ENCODE peak calls at places on chromosome 19, in nine cellular contexts. H is CD8-positive, alpha-beta T cell; X is fibroblast of mammary gland; G is upper lobe of right lung; Q is heart left ventricle; W is psoas muscle; K is thoracic aorta; I is dorsolateral prefrontal cortex; Z is cardiac muscle cell. Y is an unnamed sample.
A peak's percentile ranks its signal among the peaks of the same experiment; 100 is the strongest.

GRCh38 chr19:51158474-51159129 is 16.5 kb downstream of the SIGLEC7 start:
- DNase-seq in W (peak; percentile 41), G (no peak), Z (peak; percentile 47), K (no peak), X (peak; percentile 40), I (no peak), Q (peak; percentile 49), H (peak; percentile 88), Y (no peak)

GRCh38 chr19:14107581-14108461 is 9.7 kb downstream of the PRKACA start:
- DNase-seq in G (no peak), W (peak; percentile 68), H (no peak), Z (peak; percentile 44), Q (peak; percentile 79), K (no peak), I (no peak), X (peak; percentile 70), Y (peak; percentile 51)

GRCh38 chr19:50909240-50910070 is 1.7 kb downstream of the KLK4 start:
- DNase-seq in K (no peak), I (no peak), G (no peak), X (peak; percentile 44), H (no peak), W (peak; percentile 19), Z (peak; percentile 50), Q (no peak), Y (no peak)

GRCh38 chr19:35896643-35897040 is 3.7 kb downstream of the NFKBID start:
- DNase-seq in K (no peak), G (no peak), W (no peak), Q (no peak), I (no peak), Z (no peak), H (no peak), X (no peak), Y (no peak)

GRCh38 chr19:46489445-46490272 is 6.0 kb downstream of the PNMA8B start:
- DNase-seq in I (peak; percentile 63), Z (peak; percentile 81), X (peak; percentile 69), W (peak; percentile 65), H (no peak), Q (peak; percentile 57), G (peak; percentile 80), K (peak; percentile 57), Y (peak; percentile 51)

GRCh38 chr19:28940751-28941500 is 272.0 kb downstream of the UQCRFS1 start:
- DNase-seq in X (peak; percentile 89), Q (no peak), W (no peak), H (no peak), K (no peak), G (no peak), I (peak; percentile 10), Z (peak; percentile 80), Y (peak; percentile 2)

GRCh38 chr19:54470991-54471782 is 1.9 kb downstream of the CDC42EP5 start:
- DNase-seq in Z (no peak), G (no peak), Q (peak; percentile 57), W (peak; percentile 24), H (no peak), K (no peak), X (no peak), I (peak; percentile 46), Y (no peak)

GRCh38 chr19:7257148-7258041 is 36.8 kb downstream of the INSR start:
- DNase-seq in G (peak; percentile 66), I (no peak), H (no peak), W (no peak), K (peak; percentile 4), Q (no peak), X (peak; percentile 73), Z (peak; percentile 72), Y (no peak)

GRCh38 chr19:340620-341385 is 3.8 kb downstream of the MIER2 start:
- DNase-seq in X (no peak), Z (no peak), G (no peak), W (no peak), H (no peak), K (no peak), I (no peak), Q (no peak), Y (no peak)

GRCh38 chr19:54191671-54192453 is 754 bp downstream of the TSEN34 start:
- DNase-seq in I (no peak), H (no peak), X (no peak), K (no peak), Q (no peak), G (no peak), W (peak; percentile 18), Z (no peak), Y (peak; percentile 52)

GRCh38 chr19:10565028-10565566 is 713 bp downstream of the KRI1 start:
- DNase-seq in W (peak; percentile 52), X (peak; percentile 40), I (no peak), G (peak; percentile 76), Z (peak; percentile 49), H (peak; percentile 68), K (no peak), Q (peak; percentile 45), Y (peak; percentile 32)

GRCh38 chr19:51680474-51680873 is 12.7 kb upstream of the SPACA6 start:
- DNase-seq in K (no peak), Z (no peak), X (no peak), W (no peak), H (no peak), I (no peak), Q (no peak), G (no peak), Y (no peak)

GRCh38 chr19:4042064-4042730 is 24.5 kb downstream of the ZBTB7A start:
- DNase-seq in K (no peak), I (no peak), Z (no peak), Q (no peak), W (no peak), X (no peak), G (no peak), H (no peak), Y (no peak)

GRCh38 chr19:51327066-51327985 is 14.6 kb downstream of the VSIG10L start:
- DNase-seq in G (peak; percentile 75), W (peak; percentile 48), Q (peak; percentile 42), Z (peak; percentile 74), K (no peak), I (no peak), X (peak; percentile 51), H (peak; percentile 54), Y (no peak)

GRCh38 chr19:1221141-1221903 is 15.7 kb downstream of the STK11 start:
- DNase-seq in W (peak; percentile 81), I (peak; percentile 67), H (no peak), Z (peak; percentile 67), G (no peak), X (peak; percentile 65), Q (peak; percentile 75), K (no peak), Y (peak; percentile 50)

GRCh38 chr19:2636897-2637683 is 65.4 kb downstream of the GNG7 start:
- DNase-seq in X (peak; percentile 40), Q (peak; percentile 62), I (peak; percentile 65), H (peak; percentile 84), K (no peak), G (peak; percentile 89), W (peak; percentile 67), Z (peak; percentile 65), Y (peak; percentile 42)

GRCh38 chr19:10390652-10391286 is 10.4 kb upstream of the TYK2 start:
- DNase-seq in X (peak; percentile 80), H (peak; percentile 80), G (peak; percentile 77), I (peak; percentile 56), W (peak; percentile 57), K (no peak), Z (peak; percentile 81), Q (peak; percentile 70), Y (peak; percentile 62)

GRCh38 chr19:49241769-49242168 is 83.2 kb downstream of the SLC6A16 start:
- DNase-seq in G (no peak), H (no peak), K (no peak), Z (no peak), I (no peak), W (no peak), Q (no peak), X (no peak), Y (no peak)

GRCh38 chr19:21680679-21681078 is 86.7 kb downstream of the ZNF100 start:
- DNase-seq in Z (no peak), X (no peak), G (no peak), I (no peak), W (no peak), K (no peak), Q (no peak), H (no peak), Y (no peak)

GRCh38 chr19:8459095-8459494 is 14.3 kb downstream of the HNRNPM start:
- DNase-seq in Q (no peak), X (no peak), I (no peak), H (no peak), K (no peak), G (no peak), W (no peak), Z (no peak), Y (no peak)

GRCh38 chr19:29614046-29614445 is 8.0 kb downstream of the POP4 start:
- DNase-seq in I (no peak), W (no peak), Z (no peak), Q (no peak), X (no peak), K (no peak), H (no peak), G (no peak), Y (no peak)

GRCh38 chr19:47357788-47358680 is 8.9 kb downstream of the DHX34 start:
- DNase-seq in W (no peak), G (no peak), X (peak; percentile 14), Q (no peak), H (no peak), K (no peak), Z (no peak), I (no peak), Y (no peak)

GRCh38 chr19:6229951-6230712 is 49.6 kb downstream of the MLLT1 start:
- DNase-seq in Z (no peak), H (no peak), Q (no peak), X (no peak), I (no peak), G (peak; percentile 63), W (no peak), K (no peak), Y (no peak)
- TF ChIP-seq CTCF in Z (no peak), H (no peak), Q (no peak), X (no peak), I (no peak), G (no peak), W (no peak), K (no peak), Y (no peak)

DNA sequence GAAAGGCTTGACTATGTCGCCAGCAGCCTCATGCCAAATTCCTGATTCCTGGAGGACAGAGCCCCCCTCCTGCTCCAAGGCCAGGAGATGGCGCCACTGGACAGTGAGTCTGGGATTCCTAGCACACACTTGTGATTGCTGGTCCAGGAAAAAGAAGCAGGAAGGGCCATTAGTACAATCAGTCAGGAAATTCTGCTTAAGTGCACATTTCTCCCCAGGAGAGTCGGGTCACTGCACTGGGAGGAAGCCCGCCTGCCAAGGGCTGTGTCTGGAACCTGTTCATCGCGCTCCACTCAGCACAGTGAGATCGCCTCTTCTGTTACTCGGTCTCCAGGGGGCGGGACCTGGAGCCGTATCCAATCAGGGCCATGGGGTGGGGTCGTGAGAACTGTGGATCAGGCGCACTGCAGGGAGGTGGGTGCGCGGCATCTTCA is 65.1 kb downstream of the ZNF823 start:
- DNase-seq in I (peak; percentile 52), G (peak; percentile 87), X (peak; percentile 71), Q (peak; percentile 73), K (no peak), Z (peak; percentile 83), W (peak; percentile 73), H (no peak), Y (peak; percentile 56)
- H3K4me3 ChIP-seq in I (peak overlapping the region; percentile 50), G (peak overlapping the region; percentile 45), X (peak overlapping the region; percentile 51), Q (peak overlapping the region; percentile 31), K (peak overlapping the region; percentile 70), Z (peak overlapping the region; percentile 38), W (peak overlapping the region; percentile 61), H (no peak overlapping the region), Y (peak overlapping the region; percentile 40)

GRCh38 chr19:5289060-5289990 is 51.3 kb downstream of the PTPRS start:
- DNase-seq in G (no peak), H (no peak), Q (no peak), I (no peak), X (no peak), K (no peak), Z (no peak), W (no peak), Y (no peak)
- TF ChIP-seq CTCF in G (no peak), H (no peak), Q (no peak), I (no peak), X (no peak), K (no peak), Z (no peak), W (no peak), Y (peak; percentile 12)

GRCh38 chr19:38555200-38555599 is 62.6 kb downstream of the MAP4K1 start:
- DNase-seq in X (no peak), K (no peak), H (no peak), I (no peak), Z (no peak), W (no peak), Q (no peak), G (no peak), Y (no peak)
- H3K4me3 ChIP-seq in X (no peak overlapping the region), K (no peak overlapping the region), H (no peak overlapping the region), I (no peak overlapping the region), Z (no peak overlapping the region), W (no peak overlapping the region), Q (no peak overlapping the region), G (no peak overlapping the region), Y (no peak overlapping the region)

Y was measured in astrocyte of the spinal cord.